ENCODE peak calls at places on chromosomes 5 and 9, in five cellular contexts. A, J, H, E and M are unnamed samples.

GRCh38 chr5:44868541-44868940 is 59.8 kb downstream of the MRPS30 start:
- DNase-seq in H (no peak), J (no peak), E (no peak), A (no peak), M (no peak)

GRCh38 chr5:137561572-137561971 is 62.4 kb upstream of the SPOCK1 start:
- DNase-seq in E (peak; percentile 50), A (no peak), H (no peak), J (no peak), M (no peak)

GRCh38 chr5:25540628-25541027 is 895.9 kb upstream of the CDH10 start:
- DNase-seq in H (no peak), E (no peak), A (no peak), J (no peak), M (no peak)

GRCh38 chr5:7039058-7039457 is 325.8 kb downstream of the TENT4A start:
- DNase-seq in E (no peak), A (no peak), J (no peak), H (no peak), M (no peak)

GRCh38 chr9:8095531-8096223 is 296.1 kb upstream of the DMAC1 start:
- DNase-seq in A (no peak), J (no peak), E (no peak), H (no peak), M (no peak)

GRCh38 chr5:76514254-76514653 is 108.9 kb downstream of the F2RL2 start:
- DNase-seq in J (no peak), A (no peak), E (no peak), H (no peak), M (no peak)

GRCh38 chr9:124285903-124286291 is 28.1 kb downstream of the NEK6 start:
- DNase-seq in H (peak; percentile 73), E (peak; percentile 92), A (peak; percentile 78), J (peak; percentile 60), M (peak; percentile 55)

GRCh38 chr5:68953151-68953884 is 140.5 kb upstream of the SLC30A5 start:
- DNase-seq in H (no peak), E (no peak), J (no peak), A (no peak), M (no peak)

GRCh38 chr9:90985631-90986030 is 184.0 kb downstream of the SYK start:
- DNase-seq in E (no peak), J (no peak), A (no peak), H (no peak), M (no peak)

GRCh38 chr5:132424167-132424935 is 54.8 kb downstream of the SLC22A5 start:
- DNase-seq in E (no peak), J (no peak), H (no peak), A (peak; percentile 16), M (peak; percentile 54)

GRCh38 chr5:103895738-103896137 is 333.1 kb upstream of the NUDT12 start:
- DNase-seq in E (no peak), H (no peak), J (no peak), A (no peak), M (no peak)

GRCh38 chr5:138466900-138467710 is 1.8 kb downstream of the EGR1 start:
- DNase-seq in E (peak; percentile 34), A (no peak), J (no peak), H (no peak), M (peak; percentile 73)

GRCh38 chr5:139985290-139985689 is 57.8 kb downstream of the NRG2 start:
- DNase-seq in J (no peak), A (no peak), E (no peak), H (no peak), M (no peak)

GRCh38 chr5:81825237-81825636 is 74.3 kb upstream of the SSBP2 start:
- DNase-seq in A (no peak), J (peak; percentile 75), E (peak; percentile 93), H (peak; percentile 67), M (peak; percentile 71)

GRCh38 chr9:132509921-132510874 is 72.2 kb upstream of the BARHL1 start:
- DNase-seq in E (peak; percentile 72), J (no peak), A (no peak), H (no peak), M (no peak)

GRCh38 chr5:117424559-117424958 is 849.9 kb upstream of the SEMA6A start:
- DNase-seq in J (no peak), E (no peak), A (no peak), H (no peak), M (no peak)

GRCh38 chr9:33466565-33467495 is 6.9 kb downstream of the NOL6 start:
- DNase-seq in H (peak; percentile 45), E (peak; percentile 55), A (peak; percentile 72), J (peak; percentile 53), M (no peak)

GRCh38 chr5:132266031-132266835 is 8.7 kb downstream of the PDLIM4 start:
- DNase-seq in H (no peak), A (peak; percentile 20), J (no peak), E (no peak), M (peak; percentile 66)

GRCh38 chr5:138520971-138521370 is 22.1 kb downstream of the ETF1 start:
- DNase-seq in J (no peak), E (no peak), H (no peak), A (no peak), M (no peak)

GRCh38 chr9:31700252-31701045 is 684.0 kb upstream of the ACO1 start:
- DNase-seq in J (no peak), E (no peak), H (no peak), A (no peak), M (no peak)

GRCh38 chr5:5271606-5272321 is 131.6 kb downstream of the ADAMTS16 start:
- DNase-seq in J (no peak), H (no peak), E (peak; percentile 35), A (no peak), M (no peak)

GRCh38 chr5:40688127-40688756 is 8.5 kb downstream of the PTGER4 start:
- DNase-seq in A (peak; percentile 91), E (peak; percentile 84), H (peak; percentile 89), J (peak; percentile 78), M (no peak)

GRCh38 chr5:115460476-115460875 is 84.1 kb downstream of the FEM1C start:
- DNase-seq in J (peak; percentile 83), A (no peak), E (peak; percentile 91), H (peak; percentile 81), M (no peak)

GRCh38 chr5:107661038-107661649 is 9.6 kb downstream of the EFNA5 start:
- DNase-seq in J (no peak), H (no peak), A (no peak), E (no peak), M (no peak)

GRCh38 chr5:79605560-79605959 is 6.7 kb upstream of the TENT2 start:
- DNase-seq in A (no peak), E (no peak), H (no peak), J (no peak), M (no peak)

GRCh38 chr5:169011009-169011408 is 289.9 kb downstream of the SLIT3 start:
- DNase-seq in E (no peak), A (no peak), J (no peak), H (no peak), M (no peak)

GRCh38 chr5:88602584-88602983 is 280.4 kb downstream of the MEF2C start:
- DNase-seq in E (no peak), H (no peak), J (no peak), A (peak; percentile 27), M (no peak)

GRCh38 chr5:175219256-175219835 is 224.6 kb downstream of the DRD1 start:
- DNase-seq in E (no peak), J (no peak), A (no peak), H (no peak), M (no peak)

GRCh38 chr5:7074176-7074575 is 321.8 kb upstream of the ADCY2 start:
- DNase-seq in H (no peak), A (no peak), J (no peak), E (no peak), M (no peak)

GRCh38 chr9:38337095-38337494 is 55.4 kb upstream of the ALDH1B1 start:
- DNase-seq in A (no peak), J (no peak), H (no peak), E (no peak), M (no peak)

DNA sequence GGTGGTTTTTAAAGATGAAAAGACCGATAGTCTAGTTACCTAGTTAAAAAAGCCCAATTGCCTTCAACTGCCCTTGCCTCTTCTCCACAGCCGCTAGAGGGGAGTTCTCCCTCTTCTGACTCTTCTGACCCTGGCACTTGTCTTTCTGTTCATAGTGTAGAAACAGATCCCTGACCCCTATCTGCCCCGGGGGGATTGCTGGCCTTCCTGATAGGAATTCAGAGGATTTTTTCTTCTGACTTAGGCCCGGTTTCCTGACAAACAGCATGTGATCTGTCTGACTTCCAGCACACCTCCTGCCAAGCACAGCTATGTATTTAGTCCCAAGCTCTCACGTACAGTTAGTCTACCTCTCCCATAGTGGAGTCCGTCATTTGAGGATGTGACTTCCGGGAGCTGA is 5.0 kb upstream of the TMEM268 start:
- DNase-seq in H (no peak), E (no peak), J (no peak), A (no peak), M (no peak)
- H3K27ac ChIP-seq in H (no peak overlapping the region), E (peak overlapping the region; percentile 16), J (no peak overlapping the region), A (no peak overlapping the region), M (no peak overlapping the region)

GRCh38 chr5:42566658-42567313 is 143.5 kb downstream of the GHR start:
- DNase-seq in J (no peak), E (no peak), A (no peak), H (peak; percentile 42), M (no peak)
- H3K27ac ChIP-seq in J (peak overlapping the region; percentile 74), E (no peak overlapping the region), A (no peak overlapping the region), H (peak overlapping the region; percentile 41), M (peak overlapping the region; percentile 76)

GRCh38 chr9:22010881-22011625 is 1.9 kb upstream of the CDKN2B start:
- DNase-seq in H (no peak), A (no peak), E (peak; percentile 56), J (no peak), M (no peak)

GRCh38 chr9:22005083-22005699 is 3.9 kb downstream of the CDKN2B start:
- DNase-seq in E (no peak), A (no peak), J (no peak), H (no peak), M (no peak)

GRCh38 chr9:22005700-22006605 is 3.2 kb downstream of the CDKN2B start:
- DNase-seq in E (no peak), J (no peak), A (no peak), H (no peak), M (no peak)

GRCh38 chr9:22008662-22009562 is at the start of gene CDKN2B:
- DNase-seq in J (peak; percentile 95), E (peak; percentile 98), H (peak; percentile 95), A (peak; percentile 98), M (peak; percentile 78)

GRCh38 chr9:22009563-22009867 is 410 bp upstream of the CDKN2B start:
- DNase-seq in J (no peak), A (no peak), H (no peak), E (no peak), M (no peak)
- H3K27ac ChIP-seq in J (peak overlapping the region; percentile 93), A (no peak overlapping the region), H (peak overlapping the region; percentile 90), E (peak overlapping the region; percentile 94), M (peak overlapping the region; percentile 93)

GRCh38 chr9:68963416-68963815 is 50.5 kb downstream of the PRKACG start:
- DNase-seq in J (no peak), A (no peak), E (no peak), H (no peak), M (no peak)
- H3K27ac ChIP-seq in J (no peak overlapping the region), A (peak overlapping the region; percentile 79), E (no peak overlapping the region), H (no peak overlapping the region), M (no peak overlapping the region)

DNA sequence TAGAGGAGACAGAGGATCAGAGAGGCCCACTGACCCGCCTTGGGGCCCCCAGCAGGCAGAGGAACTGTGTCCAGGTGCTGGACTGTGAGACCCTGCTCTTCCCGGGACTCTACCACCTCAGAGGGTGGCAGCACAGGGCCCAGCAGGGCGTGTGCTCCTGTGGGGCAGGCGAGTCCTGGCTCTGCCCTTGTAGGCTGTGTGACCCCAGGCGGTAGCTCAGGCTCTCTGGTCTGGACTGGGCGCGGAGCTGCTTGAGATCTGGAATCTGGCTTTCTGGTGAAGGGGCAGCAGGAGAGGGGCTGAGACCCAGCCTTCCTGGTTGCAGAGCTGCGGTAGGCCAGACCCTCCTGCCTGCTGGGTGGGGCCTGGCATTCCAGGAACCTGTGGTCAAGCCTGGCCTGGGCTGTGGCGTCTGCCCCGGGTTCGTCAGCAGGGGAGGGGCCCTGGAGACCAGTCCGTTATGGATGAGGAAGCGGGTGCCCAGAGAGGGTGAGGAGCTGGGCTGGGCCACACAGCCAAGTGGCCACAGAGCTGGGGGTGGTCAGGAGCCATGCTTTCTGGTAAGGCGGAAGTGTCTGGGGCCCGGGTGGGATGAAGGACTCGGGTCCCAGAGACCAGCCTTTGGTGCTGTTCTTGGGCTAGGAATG is 46.5 kb downstream of the RXRA start:
- DNase-seq in J (peak; percentile 65), A (no peak), E (peak; percentile 49), H (peak; percentile 34), M (peak; percentile 43)
- H3K27ac ChIP-seq in J (peak overlapping the region; percentile 96), A (peak overlapping the region; percentile 41), E (no peak overlapping the region), H (peak overlapping the region; percentile 97), M (no peak overlapping the region)